ENCODE peak calls at places on chromosome 10, in five cellular contexts. One of them, this sample, is unnamed. For H3K4me1, the result is how much of the 10 kb centered on the place peaks cover.

GRCh38 chr10:102537367-102537766 is 33.6 kb downstream of the SUFU start:
- DNase-seq in hepatocyte: no peak
- DNase-seq in astrocyte: no peak
- DNase-seq in fibroblast of lung: no peak
- DNase-seq in IMR-90: no peak
- DNase-seq in this sample: no peak

GRCh38 chr10:128210215-128211063 is 84.2 kb upstream of the MKI67 start:
- DNase-seq in hepatocyte: peak
- DNase-seq in astrocyte: no peak
- DNase-seq in fibroblast of lung: peak
- DNase-seq in IMR-90: no peak
- DNase-seq in this sample: no peak

GRCh38 chr10:47269294-47269693 is 30.7 kb upstream of the GDF10 start:
- DNase-seq in hepatocyte: no peak
- DNase-seq in astrocyte: no peak
- DNase-seq in fibroblast of lung: no peak
- DNase-seq in IMR-90: no peak
- DNase-seq in this sample: no peak

GRCh38 chr10:16505168-16505567 is 16.5 kb downstream of the C1QL3 start:
- DNase-seq in hepatocyte: no peak
- DNase-seq in astrocyte: no peak
- DNase-seq in fibroblast of lung: no peak
- DNase-seq in IMR-90: peak
- DNase-seq in this sample: no peak

GRCh38 chr10:73218466-73219191 is 28.4 kb downstream of the DNAJC9 start:
- DNase-seq in hepatocyte: peak
- DNase-seq in astrocyte: no peak
- DNase-seq in fibroblast of lung: peak
- DNase-seq in IMR-90: peak
- DNase-seq in this sample: no peak

GRCh38 chr10:110610308-110610774 is 33.8 kb upstream of the RBM20 start:
- DNase-seq in hepatocyte: peak
- DNase-seq in astrocyte: peak
- DNase-seq in fibroblast of lung: peak
- DNase-seq in IMR-90: peak
- DNase-seq in this sample: peak

GRCh38 chr10:114631678-114632417 is 26.2 kb downstream of the ABLIM1 start:
- DNase-seq in hepatocyte: peak
- DNase-seq in astrocyte: no peak
- DNase-seq in fibroblast of lung: peak
- DNase-seq in IMR-90: no peak
- DNase-seq in this sample: no peak

GRCh38 chr10:132347211-132347930 is 15.4 kb downstream of the LRRC27 start:
- DNase-seq in hepatocyte: no peak
- DNase-seq in astrocyte: no peak
- DNase-seq in fibroblast of lung: no peak
- DNase-seq in IMR-90: no peak
- DNase-seq in this sample: no peak

GRCh38 chr10:57919864-57920263 is 347.8 kb downstream of the IPMK start:
- DNase-seq in hepatocyte: no peak
- DNase-seq in astrocyte: no peak
- DNase-seq in fibroblast of lung: no peak
- DNase-seq in IMR-90: no peak
- DNase-seq in this sample: no peak
- H2AFZ ChIP-seq in hepatocyte: no peak
- H2AFZ ChIP-seq in astrocyte: no peak
- H2AFZ ChIP-seq in fibroblast of lung: no peak
- H2AFZ ChIP-seq in IMR-90: no peak
- H2AFZ ChIP-seq in this sample: no peak

DNA sequence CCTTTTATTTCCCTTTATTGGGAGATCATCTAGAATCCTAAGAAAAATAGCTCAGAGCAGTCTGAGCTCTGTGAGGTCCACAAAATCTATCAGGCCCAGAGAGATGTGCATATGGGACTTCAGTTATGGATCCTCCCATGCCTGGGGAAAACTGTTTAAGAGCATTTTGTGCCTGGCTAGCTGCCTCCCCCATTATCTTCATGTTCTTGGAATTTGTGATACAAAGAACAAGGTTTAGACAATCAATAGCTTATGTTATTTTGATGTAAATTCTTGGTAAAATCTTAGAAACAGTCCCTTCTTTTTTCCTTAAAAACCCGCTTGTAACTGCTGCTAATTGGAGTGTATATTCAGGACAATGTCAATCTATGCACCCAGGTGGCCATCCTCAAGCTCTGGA is 75.2 kb downstream of the USP6NL start:
- DNase-seq in hepatocyte: no peak
- DNase-seq in astrocyte: no peak
- DNase-seq in fibroblast of lung: no peak
- DNase-seq in IMR-90: no peak
- DNase-seq in this sample: no peak
- H3K4me1 ChIP-seq in hepatocyte: under half
- H3K4me1 ChIP-seq in astrocyte: under half
- H3K4me1 ChIP-seq in fibroblast of lung: under half
- H3K4me1 ChIP-seq in IMR-90: under half
- H3K4me1 ChIP-seq in this sample: under half

GRCh38 chr10:4688620-4689019 is 137.4 kb upstream of the AKR1E2 start:
- DNase-seq in hepatocyte: no peak
- DNase-seq in astrocyte: no peak
- DNase-seq in fibroblast of lung: no peak
- DNase-seq in IMR-90: no peak
- DNase-seq in this sample: no peak
- H2AFZ ChIP-seq in hepatocyte: no peak
- H2AFZ ChIP-seq in astrocyte: no peak
- H2AFZ ChIP-seq in fibroblast of lung: peak
- H2AFZ ChIP-seq in IMR-90: peak
- H2AFZ ChIP-seq in this sample: peak

DNA sequence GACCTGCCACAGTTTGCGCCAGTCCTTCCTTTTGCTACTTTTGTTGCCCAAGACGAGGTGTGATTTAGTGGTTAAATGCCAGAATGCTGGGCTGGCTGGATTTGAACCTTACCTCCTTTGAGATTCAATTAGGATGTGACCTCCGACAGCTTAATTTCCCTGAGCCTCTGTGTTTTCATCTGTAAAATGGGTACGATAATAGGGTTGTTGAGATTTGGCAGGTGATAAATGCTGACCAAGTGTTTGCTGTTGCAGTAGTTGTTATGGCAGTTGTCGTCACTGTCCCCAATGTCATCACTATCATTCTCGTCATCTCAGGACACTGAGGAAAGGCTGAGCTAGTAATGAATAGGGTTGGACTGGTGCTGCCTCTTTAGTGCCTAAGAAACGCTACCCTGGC is 61.1 kb downstream of the GRK5 start:
- DNase-seq in hepatocyte: no peak
- DNase-seq in astrocyte: no peak
- DNase-seq in fibroblast of lung: no peak
- DNase-seq in IMR-90: no peak
- DNase-seq in this sample: no peak
- H3K4me1 ChIP-seq in hepatocyte: under half
- H3K4me1 ChIP-seq in astrocyte: under half
- H3K4me1 ChIP-seq in fibroblast of lung: under half
- H3K4me1 ChIP-seq in IMR-90: under half
- H3K4me1 ChIP-seq in this sample: under half

This sample was measured in keratinocyte.